ENCODE peak calls at places on chromosome 4, in five cellular contexts. G, P, O, D and K are unnamed samples.

GRCh38 chr4:168336837-168337549 is 18.4 kb upstream of the DDX60 start:
- DNase-seq in G (no peak), P (no peak), O (no peak), D (no peak), K (no peak)

GRCh38 chr4:123304151-123305021 is 92.2 kb upstream of the SPRY1 start:
- DNase-seq in G (no peak), P (peak), O (no peak), D (no peak), K (no peak)

GRCh38 chr4:138192113-138192512 is 50.0 kb downstream of the SLC7A11 start:
- DNase-seq in G (peak), P (no peak), O (no peak), D (no peak), K (no peak)

GRCh38 chr4:24210332-24210902 is 320.6 kb upstream of the PPARGC1A start:
- DNase-seq in G (no peak), P (no peak), O (no peak), D (no peak), K (no peak)

GRCh38 chr4:25552580-25553271 is 102.9 kb upstream of the SLC34A2 start:
- DNase-seq in G (no peak), P (no peak), O (peak), D (no peak), K (no peak)

GRCh38 chr4:17680985-17681920 is 66.8 kb downstream of the MED28 start:
- DNase-seq in G (no peak), P (no peak), O (no peak), D (no peak), K (no peak)

GRCh38 chr4:106369456-106370060 is 980 bp upstream of the GIMD1 start:
- DNase-seq in G (peak), P (no peak), O (peak), D (peak), K (no peak)

GRCh38 chr4:71375494-71375893 is 36.7 kb downstream of the SLC4A4 start:
- DNase-seq in G (no peak), P (no peak), O (no peak), D (no peak), K (no peak)

GRCh38 chr4:90542216-90542615 is 415.0 kb downstream of the CCSER1 start:
- DNase-seq in G (no peak), P (no peak), O (no peak), D (no peak), K (no peak)

GRCh38 chr4:89222171-89222570 is 85.4 kb downstream of the GPRIN3 start:
- DNase-seq in G (peak), P (no peak), O (no peak), D (no peak), K (no peak)